ENCODE peak calls at places on chromosomes 2 and 18, in five cellular contexts. One of them, this sample, is unnamed.

GRCh38 chr2:64859208-64860161 is 129.7 kb upstream of the SLC1A4 start:
- DNase-seq in mammary epithelial cell: peak
- DNase-seq in endodermal cell: peak
- DNase-seq in naive thymus-derived CD4-positive, alpha-beta T cell: no peak
- DNase-seq in effector memory CD4-positive, alpha-beta T cell: no peak
- DNase-seq in this sample: peak

GRCh38 chr2:70011335-70011734 is 49.9 kb upstream of the ASPRV1 start:
- DNase-seq in mammary epithelial cell: no peak
- DNase-seq in endodermal cell: no peak
- DNase-seq in naive thymus-derived CD4-positive, alpha-beta T cell: no peak
- DNase-seq in effector memory CD4-positive, alpha-beta T cell: no peak
- DNase-seq in this sample: no peak

GRCh38 chr18:5238371-5238758 is 41.3 kb upstream of the AKAIN1 start:
- DNase-seq in mammary epithelial cell: no peak
- DNase-seq in endodermal cell: peak
- DNase-seq in naive thymus-derived CD4-positive, alpha-beta T cell: peak
- DNase-seq in effector memory CD4-positive, alpha-beta T cell: peak
- DNase-seq in this sample: no peak

GRCh38 chr2:171432969-171433762 is 624 bp downstream of the METTL8 start:
- DNase-seq in mammary epithelial cell: peak
- DNase-seq in endodermal cell: peak
- DNase-seq in naive thymus-derived CD4-positive, alpha-beta T cell: peak
- DNase-seq in effector memory CD4-positive, alpha-beta T cell: no peak
- DNase-seq in this sample: no peak

GRCh38 chr2:191228861-191229260 is 16.3 kb upstream of the MYO1B start:
- DNase-seq in mammary epithelial cell: no peak
- DNase-seq in endodermal cell: no peak
- DNase-seq in naive thymus-derived CD4-positive, alpha-beta T cell: no peak
- DNase-seq in effector memory CD4-positive, alpha-beta T cell: no peak
- DNase-seq in this sample: no peak

GRCh38 chr2:175432793-175433192 is 251.3 kb upstream of the ATP5MC3 start:
- DNase-seq in mammary epithelial cell: no peak
- DNase-seq in endodermal cell: no peak
- DNase-seq in naive thymus-derived CD4-positive, alpha-beta T cell: no peak
- DNase-seq in effector memory CD4-positive, alpha-beta T cell: no peak
- DNase-seq in this sample: no peak

GRCh38 chr18:3994061-3994687 is 460.9 kb downstream of the DLGAP1 start:
- DNase-seq in mammary epithelial cell: no peak
- DNase-seq in endodermal cell: no peak
- DNase-seq in naive thymus-derived CD4-positive, alpha-beta T cell: no peak
- DNase-seq in effector memory CD4-positive, alpha-beta T cell: no peak
- DNase-seq in this sample: no peak

GRCh38 chr2:17626986-17627385 is 86.5 kb downstream of the VSNL1 start:
- DNase-seq in mammary epithelial cell: no peak
- DNase-seq in endodermal cell: no peak
- DNase-seq in naive thymus-derived CD4-positive, alpha-beta T cell: no peak
- DNase-seq in effector memory CD4-positive, alpha-beta T cell: no peak
- DNase-seq in this sample: no peak

GRCh38 chr2:118846667-118847446 is 591 bp downstream of the EN1 start:
- DNase-seq in mammary epithelial cell: no peak
- DNase-seq in endodermal cell: peak
- DNase-seq in naive thymus-derived CD4-positive, alpha-beta T cell: no peak
- DNase-seq in effector memory CD4-positive, alpha-beta T cell: no peak
- DNase-seq in this sample: no peak
- H3K4me3 ChIP-seq in mammary epithelial cell: peak
- H3K4me3 ChIP-seq in endodermal cell: peak
- H3K4me3 ChIP-seq in naive thymus-derived CD4-positive, alpha-beta T cell: no peak
- H3K4me3 ChIP-seq in effector memory CD4-positive, alpha-beta T cell: no peak
- H3K4me3 ChIP-seq in this sample: peak

DNA sequence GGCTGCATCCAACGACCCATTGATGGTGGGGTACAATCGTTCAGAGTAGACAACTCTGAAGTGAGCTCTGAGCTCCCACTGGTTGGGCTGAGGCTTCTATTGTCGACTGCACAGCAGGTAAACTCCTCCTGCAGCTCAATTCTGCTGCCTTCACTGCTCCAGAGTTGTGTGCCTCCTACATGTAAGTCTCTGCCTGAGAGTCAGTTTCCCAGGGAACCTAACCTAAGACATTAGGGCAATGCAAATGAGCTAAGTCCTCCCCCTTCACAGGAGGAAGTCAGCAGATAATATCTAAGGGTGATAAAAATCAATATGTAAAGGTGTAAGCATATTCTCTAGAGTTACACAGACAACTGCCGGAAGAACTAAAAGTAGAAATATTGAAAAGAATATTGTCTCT is 22.5 kb upstream of the ACYP2 start:
- DNase-seq in mammary epithelial cell: no peak
- DNase-seq in endodermal cell: peak
- DNase-seq in naive thymus-derived CD4-positive, alpha-beta T cell: no peak
- DNase-seq in effector memory CD4-positive, alpha-beta T cell: no peak
- DNase-seq in this sample: no peak
- H3K4me3 ChIP-seq in mammary epithelial cell: no peak
- H3K4me3 ChIP-seq in endodermal cell: no peak
- H3K4me3 ChIP-seq in naive thymus-derived CD4-positive, alpha-beta T cell: no peak
- H3K4me3 ChIP-seq in effector memory CD4-positive, alpha-beta T cell: peak
- H3K4me3 ChIP-seq in this sample: no peak

GRCh38 chr2:136131961-136132839 is 14.3 kb upstream of the CXCR4 start:
- DNase-seq in mammary epithelial cell: no peak
- DNase-seq in endodermal cell: no peak
- DNase-seq in naive thymus-derived CD4-positive, alpha-beta T cell: peak
- DNase-seq in effector memory CD4-positive, alpha-beta T cell: peak
- DNase-seq in this sample: no peak
- H3K4me3 ChIP-seq in mammary epithelial cell: no peak
- H3K4me3 ChIP-seq in endodermal cell: no peak
- H3K4me3 ChIP-seq in naive thymus-derived CD4-positive, alpha-beta T cell: peak
- H3K4me3 ChIP-seq in effector memory CD4-positive, alpha-beta T cell: no peak
- H3K4me3 ChIP-seq in this sample: no peak

GRCh38 chr2:46032161-46032813 is 264.9 kb upstream of the EPAS1 start:
- DNase-seq in mammary epithelial cell: no peak
- DNase-seq in endodermal cell: no peak
- DNase-seq in naive thymus-derived CD4-positive, alpha-beta T cell: no peak
- DNase-seq in effector memory CD4-positive, alpha-beta T cell: no peak
- DNase-seq in this sample: no peak
- H3K4me3 ChIP-seq in mammary epithelial cell: no peak
- H3K4me3 ChIP-seq in endodermal cell: no peak
- H3K4me3 ChIP-seq in naive thymus-derived CD4-positive, alpha-beta T cell: no peak
- H3K4me3 ChIP-seq in effector memory CD4-positive, alpha-beta T cell: no peak
- H3K4me3 ChIP-seq in this sample: no peak

GRCh38 chr2:96528680-96529375 is 7.7 kb upstream of the ARID5A start:
- DNase-seq in mammary epithelial cell: no peak
- DNase-seq in endodermal cell: peak
- DNase-seq in naive thymus-derived CD4-positive, alpha-beta T cell: peak
- DNase-seq in effector memory CD4-positive, alpha-beta T cell: no peak
- DNase-seq in this sample: no peak

GRCh38 chr2:96529376-96530143 is 7.0 kb upstream of the ARID5A start:
- DNase-seq in mammary epithelial cell: no peak
- DNase-seq in endodermal cell: peak
- DNase-seq in naive thymus-derived CD4-positive, alpha-beta T cell: peak
- DNase-seq in effector memory CD4-positive, alpha-beta T cell: no peak
- DNase-seq in this sample: no peak

GRCh38 chr2:96527052-96527964 is 9.2 kb upstream of the ARID5A start:
- DNase-seq in mammary epithelial cell: no peak
- DNase-seq in endodermal cell: peak
- DNase-seq in naive thymus-derived CD4-positive, alpha-beta T cell: peak
- DNase-seq in effector memory CD4-positive, alpha-beta T cell: peak
- DNase-seq in this sample: no peak

GRCh38 chr2:96526615-96527014 is 9.9 kb upstream of the ARID5A start:
- DNase-seq in mammary epithelial cell: no peak
- DNase-seq in endodermal cell: peak
- DNase-seq in naive thymus-derived CD4-positive, alpha-beta T cell: peak
- DNase-seq in effector memory CD4-positive, alpha-beta T cell: no peak
- DNase-seq in this sample: no peak

GRCh38 chr2:96527990-96528679 is 8.4 kb upstream of the ARID5A start:
- DNase-seq in mammary epithelial cell: no peak
- DNase-seq in endodermal cell: no peak
- DNase-seq in naive thymus-derived CD4-positive, alpha-beta T cell: peak
- DNase-seq in effector memory CD4-positive, alpha-beta T cell: peak
- DNase-seq in this sample: peak
- H3K4me3 ChIP-seq in mammary epithelial cell: no peak
- H3K4me3 ChIP-seq in endodermal cell: no peak
- H3K4me3 ChIP-seq in naive thymus-derived CD4-positive, alpha-beta T cell: peak
- H3K4me3 ChIP-seq in effector memory CD4-positive, alpha-beta T cell: peak
- H3K4me3 ChIP-seq in this sample: peak

DNA sequence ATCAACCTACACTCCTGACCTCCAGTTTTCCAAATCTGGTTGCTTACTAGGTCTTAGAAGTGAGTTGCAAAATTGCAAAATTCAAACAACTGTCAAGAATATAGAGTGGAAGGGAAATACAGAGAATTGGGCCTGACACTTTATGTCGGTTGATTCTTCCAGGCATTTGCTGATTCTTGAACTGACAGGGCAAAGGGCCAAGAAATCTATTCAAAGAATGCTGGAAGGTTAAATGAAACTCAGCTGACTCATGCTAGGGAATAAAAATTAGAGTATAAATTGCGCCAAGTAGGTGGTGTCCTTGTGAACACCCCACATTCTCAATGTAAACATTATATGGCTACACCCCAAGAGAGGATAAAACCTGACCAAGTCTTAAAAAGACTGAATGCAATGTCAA is 21.5 kb upstream of the ZSCAN30 start:
- DNase-seq in mammary epithelial cell: peak
- DNase-seq in endodermal cell: no peak
- DNase-seq in naive thymus-derived CD4-positive, alpha-beta T cell: no peak
- DNase-seq in effector memory CD4-positive, alpha-beta T cell: no peak
- DNase-seq in this sample: no peak
- H3K4me3 ChIP-seq in mammary epithelial cell: no peak
- H3K4me3 ChIP-seq in endodermal cell: no peak
- H3K4me3 ChIP-seq in naive thymus-derived CD4-positive, alpha-beta T cell: no peak
- H3K4me3 ChIP-seq in effector memory CD4-positive, alpha-beta T cell: no peak
- H3K4me3 ChIP-seq in this sample: no peak

GRCh38 chr2:56227811-56228210 is 44.0 kb downstream of the CCDC85A start:
- DNase-seq in mammary epithelial cell: no peak
- DNase-seq in endodermal cell: no peak
- DNase-seq in naive thymus-derived CD4-positive, alpha-beta T cell: no peak
- DNase-seq in effector memory CD4-positive, alpha-beta T cell: no peak
- DNase-seq in this sample: no peak
- H3K4me3 ChIP-seq in mammary epithelial cell: no peak
- H3K4me3 ChIP-seq in endodermal cell: no peak
- H3K4me3 ChIP-seq in naive thymus-derived CD4-positive, alpha-beta T cell: no peak
- H3K4me3 ChIP-seq in effector memory CD4-positive, alpha-beta T cell: no peak
- H3K4me3 ChIP-seq in this sample: no peak

DNA sequence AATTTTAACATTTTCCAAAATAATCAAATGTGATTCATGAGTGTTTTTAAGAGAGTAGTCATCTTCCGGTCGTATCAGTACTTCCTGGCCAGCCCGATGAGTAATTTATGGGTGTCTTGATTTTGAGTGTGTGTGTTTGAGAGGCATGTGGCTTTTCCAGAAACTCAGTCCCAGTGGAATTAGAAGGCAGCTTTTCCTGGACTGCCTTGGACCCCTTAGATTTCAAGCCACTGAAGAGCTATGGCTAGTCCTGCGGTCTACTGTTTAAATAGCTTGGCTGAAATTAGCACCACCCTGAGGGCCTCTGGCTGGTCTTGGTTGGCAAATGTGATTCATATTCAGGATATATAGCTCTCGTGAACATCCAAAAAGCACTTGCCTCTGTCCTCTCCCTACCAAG is 59.4 kb downstream of the HK2 start:
- DNase-seq in mammary epithelial cell: peak
- DNase-seq in endodermal cell: no peak
- DNase-seq in naive thymus-derived CD4-positive, alpha-beta T cell: no peak
- DNase-seq in effector memory CD4-positive, alpha-beta T cell: no peak
- DNase-seq in this sample: no peak
- H3K4me3 ChIP-seq in mammary epithelial cell: no peak
- H3K4me3 ChIP-seq in endodermal cell: no peak
- H3K4me3 ChIP-seq in naive thymus-derived CD4-positive, alpha-beta T cell: no peak
- H3K4me3 ChIP-seq in effector memory CD4-positive, alpha-beta T cell: no peak
- H3K4me3 ChIP-seq in this sample: no peak

DNA sequence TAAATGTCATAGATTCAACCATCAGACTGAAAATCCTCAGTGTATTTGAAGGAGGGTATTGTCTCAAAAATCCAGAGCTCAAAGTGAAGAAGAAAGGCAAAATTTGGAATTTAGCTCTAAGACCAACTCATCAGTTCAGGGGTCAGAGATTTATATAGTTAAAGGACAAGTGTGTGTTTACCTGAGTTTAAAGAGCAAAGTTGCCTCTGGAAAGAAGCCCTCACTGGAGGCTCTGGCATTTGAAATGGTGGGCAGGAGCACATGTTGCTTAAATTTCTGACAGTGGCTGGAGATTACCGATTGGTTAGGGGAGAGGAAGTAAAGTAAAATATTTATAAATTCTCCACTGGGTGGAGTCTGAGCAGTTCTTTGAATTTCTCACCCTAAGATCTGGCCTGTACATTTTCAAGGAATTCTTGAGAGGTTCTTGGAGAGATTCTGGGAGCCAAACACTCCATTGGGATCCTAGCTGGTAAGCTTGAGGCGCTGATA is at the start of gene KYNU:
- DNase-seq in mammary epithelial cell: peak
- DNase-seq in endodermal cell: no peak
- DNase-seq in naive thymus-derived CD4-positive, alpha-beta T cell: no peak
- DNase-seq in effector memory CD4-positive, alpha-beta T cell: no peak
- DNase-seq in this sample: no peak
- H3K4me3 ChIP-seq in mammary epithelial cell: no peak
- H3K4me3 ChIP-seq in endodermal cell: no peak
- H3K4me3 ChIP-seq in naive thymus-derived CD4-positive, alpha-beta T cell: no peak
- H3K4me3 ChIP-seq in effector memory CD4-positive, alpha-beta T cell: no peak
- H3K4me3 ChIP-seq in this sample: no peak